ENCODE peak calls at places on chromosomes 1 and 21, in six cellular contexts. One of them, this sample, is unnamed.

GRCh38 chr1:26923711-26924110 is 2.2 kb downstream of the NUDC start:
- DNase-seq in stimulated activated CD4-positive, alpha-beta T cell treated with anti-CD3 and anti-CD28 coated beads, Interleukin-1b, Interleukin-23, amount 100 ng/mL, for 4 hours: no peak
- DNase-seq in ELR: peak
- DNase-seq in globus pallidus: no peak
- DNase-seq in nucleus accumbens: no peak
- DNase-seq in small intestine: no peak
- DNase-seq in this sample: no peak

GRCh38 chr1:97441966-97442365 is 478.9 kb downstream of the DPYD start:
- DNase-seq in globus pallidus: no peak
- DNase-seq in small intestine: no peak
- DNase-seq in nucleus accumbens: no peak
- DNase-seq in ELR: no peak
- DNase-seq in stimulated activated CD4-positive, alpha-beta T cell treated with anti-CD3 and anti-CD28 coated beads, Interleukin-1b, Interleukin-23, amount 100 ng/mL, for 4 hours: no peak
- DNase-seq in this sample: no peak

GRCh38 chr1:53734650-53735211 is 4.2 kb downstream of the GLIS1 start:
- DNase-seq in ELR: peak
- DNase-seq in stimulated activated CD4-positive, alpha-beta T cell treated with anti-CD3 and anti-CD28 coated beads, Interleukin-1b, Interleukin-23, amount 100 ng/mL, for 4 hours: no peak
- DNase-seq in small intestine: no peak
- DNase-seq in nucleus accumbens: no peak
- DNase-seq in globus pallidus: no peak
- DNase-seq in this sample: no peak

GRCh38 chr1:63461661-63462230 is 61.3 kb downstream of the ITGB3BP start:
- DNase-seq in small intestine: no peak
- DNase-seq in stimulated activated CD4-positive, alpha-beta T cell treated with anti-CD3 and anti-CD28 coated beads, Interleukin-1b, Interleukin-23, amount 100 ng/mL, for 4 hours: no peak
- DNase-seq in ELR: no peak
- DNase-seq in nucleus accumbens: no peak
- DNase-seq in globus pallidus: no peak
- DNase-seq in this sample: no peak

GRCh38 chr1:99988210-99988765 is 18.5 kb downstream of the SLC35A3 start:
- DNase-seq in small intestine: no peak
- DNase-seq in nucleus accumbens: no peak
- DNase-seq in ELR: no peak
- DNase-seq in stimulated activated CD4-positive, alpha-beta T cell treated with anti-CD3 and anti-CD28 coated beads, Interleukin-1b, Interleukin-23, amount 100 ng/mL, for 4 hours: no peak
- DNase-seq in globus pallidus: no peak
- DNase-seq in this sample: no peak

GRCh38 chr1:216462061-216462775 is 39.0 kb upstream of the USH2A start:
- DNase-seq in globus pallidus: no peak
- DNase-seq in nucleus accumbens: no peak
- DNase-seq in ELR: peak
- DNase-seq in small intestine: no peak
- DNase-seq in stimulated activated CD4-positive, alpha-beta T cell treated with anti-CD3 and anti-CD28 coated beads, Interleukin-1b, Interleukin-23, amount 100 ng/mL, for 4 hours: no peak
- DNase-seq in this sample: no peak

GRCh38 chr1:3336641-3337621 is 117.5 kb upstream of the ARHGEF16 start:
- DNase-seq in nucleus accumbens: no peak
- DNase-seq in globus pallidus: no peak
- DNase-seq in small intestine: no peak
- DNase-seq in ELR: no peak
- DNase-seq in stimulated activated CD4-positive, alpha-beta T cell treated with anti-CD3 and anti-CD28 coated beads, Interleukin-1b, Interleukin-23, amount 100 ng/mL, for 4 hours: no peak
- DNase-seq in this sample: no peak

GRCh38 chr21:18951291-18952038 is 547.9 kb upstream of the TMPRSS15 start:
- DNase-seq in globus pallidus: peak
- DNase-seq in small intestine: peak
- DNase-seq in ELR: no peak
- DNase-seq in stimulated activated CD4-positive, alpha-beta T cell treated with anti-CD3 and anti-CD28 coated beads, Interleukin-1b, Interleukin-23, amount 100 ng/mL, for 4 hours: no peak
- DNase-seq in nucleus accumbens: no peak
- DNase-seq in this sample: no peak

GRCh38 chr1:202571719-202572339 is 138.4 kb downstream of the SYT2 start:
- DNase-seq in stimulated activated CD4-positive, alpha-beta T cell treated with anti-CD3 and anti-CD28 coated beads, Interleukin-1b, Interleukin-23, amount 100 ng/mL, for 4 hours: no peak
- DNase-seq in globus pallidus: peak
- DNase-seq in ELR: peak
- DNase-seq in small intestine: peak
- DNase-seq in nucleus accumbens: no peak
- DNase-seq in this sample: no peak

GRCh38 chr1:51946300-51946699 is 44.2 kb downstream of the RAB3B start:
- DNase-seq in globus pallidus: no peak
- DNase-seq in ELR: peak
- DNase-seq in stimulated activated CD4-positive, alpha-beta T cell treated with anti-CD3 and anti-CD28 coated beads, Interleukin-1b, Interleukin-23, amount 100 ng/mL, for 4 hours: no peak
- DNase-seq in small intestine: no peak
- DNase-seq in nucleus accumbens: no peak
- DNase-seq in this sample: no peak

GRCh38 chr1:38578444-38578951 is 281.1 kb downstream of the RRAGC start:
- DNase-seq in nucleus accumbens: no peak
- DNase-seq in globus pallidus: no peak
- DNase-seq in small intestine: no peak
- DNase-seq in ELR: no peak
- DNase-seq in stimulated activated CD4-positive, alpha-beta T cell treated with anti-CD3 and anti-CD28 coated beads, Interleukin-1b, Interleukin-23, amount 100 ng/mL, for 4 hours: no peak
- DNase-seq in this sample: no peak